ENCODE peak calls at places on chromosomes 11 and 22, in seven cellular contexts. G is HCT116, P is GM12878, M is HepG2, N is K562, V is SK-N-SH, D is H1. K is an unnamed sample.

GRCh38 chr22:37623075-37624016 is 14.7 kb downstream of the GGA1 start:
- DNase-seq in P (no peak), G (no peak), D (no peak), V (peak), M (peak), N (peak), K (peak)

GRCh38 chr22:39197578-39197977 is 45.1 kb upstream of the CBX7 start:
- DNase-seq in D (no peak), V (no peak), G (no peak), P (no peak), M (no peak), N (no peak), K (no peak)

GRCh38 chr11:130243816-130244215 is 70.9 kb downstream of the ZBTB44 start:
- DNase-seq in M (no peak), V (no peak), G (no peak), D (no peak), N (no peak), P (peak), K (no peak)

GRCh38 chr11:3058753-3059664 is 1.8 kb upstream of the CARS1 start:
- DNase-seq in G (no peak), D (no peak), P (no peak), V (no peak), N (peak), M (peak), K (no peak)

GRCh38 chr22:44225091-44225689 is 44.5 kb downstream of the PARVG start:
- DNase-seq in V (no peak), G (no peak), N (no peak), D (no peak), M (no peak), P (no peak), K (no peak)

GRCh38 chr11:9153651-9154050 is 62.3 kb upstream of the SCUBE2 start:
- DNase-seq in N (no peak), M (no peak), D (no peak), V (no peak), P (no peak), G (no peak), K (no peak)

GRCh38 chr11:13620063-13620462 is 48.4 kb upstream of the FAR1 start:
- DNase-seq in D (no peak), V (no peak), G (no peak), P (no peak), N (no peak), M (no peak), K (no peak)

GRCh38 chr11:133403900-133404299 is 128.4 kb downstream of the OPCML start:
- DNase-seq in M (no peak), D (no peak), N (peak), G (no peak), V (peak), P (no peak), K (no peak)

GRCh38 chr11:108122166-108122628 is 830 bp downstream of the ACAT1 start:
- DNase-seq in P (no peak), D (no peak), V (peak), M (no peak), G (no peak), N (no peak), K (no peak)

GRCh38 chr11:68792400-68792955 is 41.2 kb upstream of the TESMIN start:
- DNase-seq in M (no peak), D (no peak), N (no peak), V (no peak), G (no peak), P (no peak), K (no peak)

GRCh38 chr22:49026476-49027121 is 801.1 kb downstream of the BRD1 start:
- DNase-seq in D (no peak), M (no peak), P (no peak), V (peak), G (no peak), N (no peak), K (no peak)

GRCh38 chr11:47394322-47395224 is 13.8 kb upstream of the SLC39A13 start:
- DNase-seq in V (no peak), P (no peak), N (peak), M (peak), D (no peak), G (no peak), K (no peak)

GRCh38 chr22:24494535-24495364 is at the start of gene UPB1:
- DNase-seq in V (no peak), G (no peak), N (no peak), D (no peak), P (no peak), M (no peak), K (no peak)

GRCh38 chr11:8040921-8041285 is 40.1 kb upstream of the TUB start:
- DNase-seq in N (no peak), M (no peak), P (no peak), V (no peak), G (no peak), D (no peak), K (no peak)

GRCh38 chr11:70127653-70128434 is 49.7 kb downstream of the ANO1 start:
- DNase-seq in P (no peak), M (no peak), N (no peak), V (no peak), G (no peak), D (no peak), K (no peak)

GRCh38 chr22:22110548-22111266 is 128.1 kb upstream of the TOP3B start:
- DNase-seq in M (no peak), P (peak), G (peak), V (peak), N (peak), D (no peak), K (peak)

GRCh38 chr11:2511421-2512369 is 66.9 kb downstream of the KCNQ1 start:
- DNase-seq in N (peak), D (no peak), M (no peak), G (no peak), P (no peak), V (peak), K (no peak)

GRCh38 chr11:11280826-11281225 is 72.2 kb downstream of the CSNK2A3 start:
- DNase-seq in M (no peak), N (no peak), D (no peak), P (no peak), G (no peak), V (no peak), K (no peak)

GRCh38 chr11:74570266-74571061 is 21.9 kb upstream of the POLD3 start:
- DNase-seq in N (peak), V (peak), D (no peak), M (peak), G (peak), P (no peak), K (peak)

GRCh38 chr11:132171031-132171430 is 800.6 kb downstream of the NTM start:
- DNase-seq in V (no peak), D (no peak), P (no peak), N (no peak), G (no peak), M (no peak), K (no peak)

GRCh38 chr11:121421149-121421906 is 30.8 kb upstream of the SORL1 start:
- DNase-seq in G (no peak), P (no peak), N (peak), M (no peak), V (no peak), D (no peak), K (no peak)

GRCh38 chr11:61384271-61385242 is 7.8 kb upstream of the TMEM216 start:
- DNase-seq in M (peak), V (no peak), D (no peak), P (no peak), G (no peak), N (peak), K (no peak)

GRCh38 chr11:100328626-100329340 is 358.3 kb upstream of the ARHGAP42 start:
- DNase-seq in D (no peak), G (no peak), V (no peak), N (no peak), P (no peak), M (no peak), K (no peak)

GRCh38 chr11:56932572-56933235 is 56.0 kb upstream of the OR5AK2 start:
- DNase-seq in V (no peak), N (no peak), G (peak), M (peak), D (no peak), P (no peak), K (no peak)

GRCh38 chr11:1422481-1422880 is 32.7 kb downstream of the BRSK2 start:
- DNase-seq in M (no peak), N (peak), D (no peak), P (no peak), V (no peak), G (no peak), K (peak)
- TF ChIP-seq JUND in M (no peak), N (no peak), D (no peak), P (no peak), V (no peak), G (no peak), K (no peak)

DNA sequence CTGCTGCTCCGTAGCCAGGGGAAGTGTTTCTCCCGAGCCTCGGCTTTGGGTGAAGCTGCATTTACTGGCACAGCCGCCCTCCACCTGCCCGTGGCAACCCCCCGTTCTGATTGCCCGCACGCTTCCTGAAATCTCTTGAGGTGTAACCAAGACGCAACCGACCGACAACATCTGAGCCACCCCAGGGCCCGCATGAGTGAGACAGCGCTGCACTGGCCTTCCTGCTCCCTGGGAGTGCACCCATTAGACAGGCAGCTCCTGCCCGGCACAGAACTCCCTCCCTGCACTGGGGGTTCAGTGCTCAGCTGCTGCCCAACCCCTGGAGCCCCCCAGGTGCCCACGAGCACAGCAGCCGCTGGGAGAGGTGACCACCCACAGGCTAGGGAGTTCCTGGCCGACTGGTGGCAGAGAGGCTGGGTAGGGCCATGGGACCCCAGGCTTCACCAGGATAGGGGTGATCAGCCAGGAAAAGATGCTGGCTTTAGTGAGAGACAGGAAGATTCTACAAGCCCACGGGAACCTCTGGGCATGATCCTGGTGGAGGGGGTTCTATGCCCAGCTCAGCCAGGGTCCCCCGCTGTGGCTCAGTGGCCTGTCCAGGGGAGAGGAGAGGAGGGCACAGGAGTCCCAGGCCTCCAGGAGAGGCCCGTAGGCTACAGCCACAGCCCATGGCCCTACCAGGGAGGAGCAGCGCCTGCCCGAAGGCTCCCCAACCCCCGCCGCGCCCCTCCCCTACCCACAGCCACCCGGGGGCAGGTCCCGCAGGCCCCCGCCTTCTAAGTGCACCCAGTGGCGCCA is 14.6 kb downstream of the PLXNB2 start:
- DNase-seq in G (no peak), N (no peak), V (no peak), P (no peak), M (no peak), D (no peak), K (no peak)
- TF ChIP-seq JUND in G (no peak), N (no peak), V (no peak), P (no peak), M (no peak), D (no peak), K (no peak)

DNA sequence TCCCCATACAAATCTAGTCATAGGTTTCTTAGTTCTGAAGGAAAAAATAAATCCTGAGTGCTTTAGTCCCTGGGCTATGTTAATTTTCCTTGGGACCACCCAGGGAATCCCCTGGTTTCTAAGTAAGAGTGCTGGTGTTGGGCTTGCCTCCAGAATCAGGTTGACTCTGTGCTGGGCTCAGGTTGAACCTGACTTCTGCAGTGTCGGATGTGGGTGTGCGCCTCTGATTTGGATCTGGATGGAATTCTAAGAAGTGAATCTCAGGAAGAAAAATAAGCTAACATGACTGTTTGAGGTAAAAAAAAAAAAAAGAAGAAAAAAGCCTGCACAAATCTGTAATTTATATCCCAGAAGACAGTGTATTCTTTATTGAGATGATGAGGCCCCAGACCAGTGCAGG is 29.0 kb upstream of the NELL1 start:
- DNase-seq in P (no peak), D (no peak), G (no peak), V (no peak), N (no peak), M (no peak), K (no peak)
- TF ChIP-seq JUND in P (no peak), D (no peak), G (no peak), V (no peak), N (no peak), M (no peak), K (no peak)

GRCh38 chr11:117524784-117525183 is 197.1 kb downstream of the CEP164 start:
- DNase-seq in M (no peak), P (no peak), N (no peak), V (no peak), G (no peak), D (no peak), K (no peak)

GRCh38 chr11:117525866-117526265 is 198.2 kb downstream of the CEP164 start:
- DNase-seq in M (no peak), G (no peak), P (no peak), V (no peak), N (no peak), D (no peak), K (no peak)

GRCh38 chr11:117529767-117530166 is 202.1 kb downstream of the CEP164 start:
- DNase-seq in D (no peak), P (no peak), M (no peak), G (no peak), V (no peak), N (no peak), K (no peak)

GRCh38 chr11:117532568-117532967 is 204.9 kb downstream of the CEP164 start:
- DNase-seq in D (no peak), N (no peak), G (no peak), V (no peak), P (no peak), M (no peak), K (no peak)

GRCh38 chr11:117528061-117528780 is 200.6 kb downstream of the CEP164 start:
- DNase-seq in G (no peak), P (no peak), N (no peak), D (no peak), V (peak), M (no peak), K (peak)
- TF ChIP-seq JUND in G (no peak), P (no peak), N (no peak), D (no peak), V (no peak), M (no peak), K (no peak)

GRCh38 chr11:125777309-125777708 is 1.3 kb downstream of the PATE2 start:
- DNase-seq in G (no peak), D (no peak), M (no peak), P (no peak), N (no peak), V (no peak), K (no peak)
- TF ChIP-seq JUND in G (no peak), D (no peak), M (no peak), P (no peak), N (no peak), V (no peak), K (no peak)

GRCh38 chr22:45645150-45645525 is 26.5 kb upstream of the ATXN10 start:
- DNase-seq in N (no peak), D (no peak), M (no peak), P (no peak), G (no peak), V (no peak), K (peak)

GRCh38 chr22:45644714-45645113 is 26.9 kb upstream of the ATXN10 start:
- DNase-seq in N (no peak), G (no peak), D (no peak), V (no peak), M (no peak), P (no peak), K (no peak)

GRCh38 chr22:45648320-45649070 is 23.1 kb upstream of the ATXN10 start:
- DNase-seq in N (no peak), D (no peak), G (no peak), P (no peak), V (peak), M (no peak), K (no peak)

GRCh38 chr22:45647532-45648225 is 24.0 kb upstream of the ATXN10 start:
- DNase-seq in M (no peak), V (no peak), P (no peak), D (no peak), G (no peak), N (no peak), K (no peak)

GRCh38 chr22:45645526-45646414 is 25.9 kb upstream of the ATXN10 start:
- DNase-seq in V (peak), P (no peak), N (peak), D (no peak), G (peak), M (no peak), K (peak)
- TF ChIP-seq JUND in V (no peak), P (no peak), N (no peak), D (no peak), G (no peak), M (no peak), K (no peak)

DNA sequence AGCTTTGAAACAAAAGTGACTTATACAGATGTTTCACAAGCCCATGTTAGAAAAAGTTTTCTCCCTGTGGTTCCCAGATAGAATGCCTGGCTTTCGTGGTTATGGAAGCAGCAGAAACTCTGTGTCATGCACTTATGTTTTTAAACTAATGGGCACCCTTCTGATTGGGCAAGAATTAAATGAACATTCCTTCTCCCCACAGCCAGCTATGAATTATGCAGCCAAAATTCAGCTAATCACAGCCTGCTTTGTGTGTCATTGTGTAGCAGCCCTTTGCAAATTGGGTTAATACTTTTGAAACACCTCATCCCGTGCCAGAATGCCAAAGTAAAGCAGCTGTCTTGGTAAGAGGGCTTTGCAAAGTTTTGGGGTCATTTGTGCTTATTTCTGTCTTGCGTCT is 46.9 kb downstream of the PANX1 start:
- DNase-seq in V (no peak), D (no peak), P (no peak), G (no peak), M (no peak), N (no peak), K (no peak)
- TF ChIP-seq JUND in V (no peak), D (no peak), P (no peak), G (no peak), M (no peak), N (no peak), K (no peak)

GRCh38 chr11:30197869-30198268 is 32.9 kb upstream of the FSHB start:
- DNase-seq in N (no peak), D (no peak), P (no peak), M (no peak), G (no peak), V (no peak), K (no peak)

GRCh38 chr11:30192620-30193019 is 38.2 kb upstream of the FSHB start:
- DNase-seq in D (no peak), P (no peak), M (no peak), V (no peak), N (no peak), G (no peak), K (no peak)

DNA sequence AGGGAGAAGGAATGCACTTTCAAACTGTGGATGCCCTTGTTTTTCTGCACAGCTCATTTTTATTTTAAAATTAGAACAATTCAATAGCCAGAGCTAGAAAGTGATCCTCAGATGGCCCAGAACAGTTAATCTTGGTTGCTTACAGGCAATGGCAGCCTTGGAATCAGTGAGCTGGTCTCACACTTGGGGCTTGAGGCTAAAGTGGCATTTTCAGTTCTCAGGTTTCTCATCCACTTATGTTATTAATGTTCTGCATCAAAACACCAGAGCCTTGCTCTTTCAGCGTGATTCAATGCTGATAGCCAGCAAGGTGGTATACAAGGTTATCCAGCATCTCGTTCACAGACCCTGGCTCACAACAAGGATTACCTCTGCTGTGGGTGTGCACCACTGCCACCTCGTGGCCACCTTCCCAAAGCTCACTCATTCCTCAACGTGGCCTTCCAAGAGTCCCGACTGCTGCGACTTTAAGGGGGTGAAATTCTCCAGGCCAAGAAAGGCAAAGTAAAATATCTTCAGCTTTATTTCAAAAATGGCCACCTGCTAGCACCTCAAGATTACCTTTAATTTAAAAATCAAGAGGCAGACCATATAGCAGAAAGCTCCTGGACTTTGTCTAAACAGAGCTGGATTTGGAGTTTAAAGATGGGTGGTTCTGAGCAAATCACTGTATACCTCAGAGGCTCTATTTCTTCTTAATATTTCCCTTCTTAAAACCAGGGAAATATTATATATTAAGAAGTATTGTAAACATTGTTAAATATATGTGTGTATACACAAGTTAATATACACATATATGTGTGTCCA is 34.2 kb upstream of the FSHB start:
- DNase-seq in M (peak), D (peak), N (peak), G (peak), V (peak), P (no peak), K (peak)
- TF ChIP-seq JUND in M (no peak), D (no peak), N (no peak), G (no peak), V (no peak), P (no peak), K (no peak)

DNA sequence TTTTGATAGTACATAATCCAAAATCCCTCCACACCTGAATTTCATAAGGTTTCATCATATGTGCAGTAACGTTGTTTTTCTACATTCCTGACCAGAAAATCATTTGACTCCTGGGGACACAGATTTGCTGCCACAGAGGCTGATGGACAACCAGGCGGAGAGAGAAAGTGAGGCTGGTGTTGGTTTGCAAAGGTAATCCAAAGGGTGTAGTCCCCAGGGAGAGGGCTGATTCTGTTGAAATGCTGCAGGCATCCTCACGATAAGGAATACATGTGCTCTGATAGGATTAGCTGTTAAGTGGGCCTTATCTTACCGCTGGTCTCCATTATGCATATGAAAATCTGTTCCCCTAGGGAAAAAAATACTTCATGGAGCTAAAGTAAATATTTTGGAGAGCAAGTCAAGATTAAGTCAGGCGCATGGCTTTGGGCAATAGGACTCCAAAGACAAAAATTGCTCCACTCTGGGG is 8.1 kb downstream of the APOL6 start:
- DNase-seq in D (no peak), V (peak), M (no peak), P (no peak), N (no peak), G (no peak), K (peak)
- TF ChIP-seq JUND in D (no peak), V (no peak), M (no peak), P (no peak), N (no peak), G (no peak), K (peak)

GRCh38 chr11:134478176-134478575 is 66.1 kb upstream of the B3GAT1 start:
- DNase-seq in V (no peak), P (no peak), G (no peak), N (no peak), M (no peak), D (no peak), K (no peak)
- TF ChIP-seq JUND in V (no peak), P (no peak), G (no peak), N (no peak), M (no peak), D (no peak), K (no peak)